ENCODE peak calls at places on chromosomes 11 and 22, in nine cellular contexts. H is spleen, U is K562, A is cardiac muscle cell, F is kidney epithelial cell, K is Caco-2, R is AG09319, S is esophagus squamous epithelium, D is A549. N is an unnamed sample.

GRCh38 chr11:70671611-70672010 is 273.3 kb downstream of the CTTN start:
- DNase-seq in H (no peak), U (no peak), A (no peak), F (no peak), K (no peak), R (no peak), S (no peak), D (no peak), N (no peak)

GRCh38 chr11:47406896-47407745 is 1.3 kb upstream of the SLC39A13 start:
- DNase-seq in H (no peak), U (peak; percentile 33), A (no peak), F (no peak), K (peak; percentile 40), R (no peak), S (no peak), D (no peak), N (no peak)

GRCh38 chr11:93921695-93922468 is 71.5 kb upstream of the VSTM5 start:
- DNase-seq in H (no peak), U (peak; percentile 65), A (peak; percentile 69), F (no peak), K (peak; percentile 71), R (peak; percentile 29), S (peak; percentile 4), D (peak; percentile 51), N (no peak)

GRCh38 chr22:49372530-49373288 is 455.0 kb downstream of the BRD1 start:
- DNase-seq in H (peak; percentile 69), U (peak; percentile 70), A (peak; percentile 24), F (no peak), K (no peak), R (no peak), S (no peak), D (peak; percentile 44), N (no peak)

GRCh38 chr22:48984639-48985038 is 843.0 kb downstream of the BRD1 start:
- DNase-seq in H (no peak), U (no peak), A (no peak), F (no peak), K (no peak), R (no peak), S (no peak), D (no peak), N (no peak)

GRCh38 chr11:121661796-121662508 is 209.2 kb upstream of the SORL1-AS1 start:
- DNase-seq in H (no peak), U (no peak), A (no peak), F (no peak), K (no peak), R (peak; percentile 74), S (no peak), D (no peak), N (no peak)

GRCh38 chr11:120756931-120757330 is 245.4 kb downstream of the GRIK4 start:
- DNase-seq in H (no peak), U (no peak), A (no peak), F (no peak), K (no peak), R (no peak), S (no peak), D (no peak), N (no peak)

GRCh38 chr22:46036558-46037408 is 59.8 kb upstream of the WNT7B start:
- DNase-seq in H (peak; percentile 86), U (peak; percentile 17), A (peak; percentile 39), F (no peak), K (peak; percentile 52), R (no peak), S (no peak), D (peak; percentile 69), N (no peak)

GRCh38 chr11:73308963-73309960 is 1.2 kb downstream of the ARHGEF17 start:
- DNase-seq in H (peak; percentile 91), U (peak; percentile 35), A (peak; percentile 96), F (peak; percentile 82), K (peak; percentile 94), R (peak; percentile 93), S (no peak), D (peak; percentile 88), N (no peak)

GRCh38 chr11:16096336-16096735 is 260.0 kb downstream of the SOX6 start:
- DNase-seq in H (no peak), U (no peak), A (no peak), F (no peak), K (no peak), R (no peak), S (no peak), D (no peak), N (no peak)

GRCh38 chr11:129018991-129019390 is 76.3 kb upstream of the TP53AIP1 start:
- DNase-seq in H (no peak), U (no peak), A (no peak), F (no peak), K (no peak), R (no peak), S (no peak), D (no peak), N (no peak)
- TF ChIP-seq CTCF in H (no peak), U (no peak), A (no peak), F (no peak), K (peak; percentile 29), R (no peak), S (no peak), D (no peak), N (no peak)

GRCh38 chr11:116842909-116843308 is 5.5 kb upstream of the APOA1 start:
- DNase-seq in H (peak; percentile 29), U (no peak), A (no peak), F (no peak), K (peak; percentile 95), R (no peak), S (no peak), D (peak; percentile 12), N (no peak)

GRCh38 chr11:116840746-116841296 is 3.4 kb upstream of the APOA1 start:
- DNase-seq in H (peak; percentile 39), U (peak; percentile 27), A (no peak), F (no peak), K (no peak), R (no peak), S (no peak), D (no peak), N (no peak)

GRCh38 chr11:116838321-116839084 is 1.1 kb upstream of the APOA1 start:
- DNase-seq in H (no peak), U (no peak), A (no peak), F (no peak), K (no peak), R (no peak), S (no peak), D (no peak), N (no peak)

GRCh38 chr11:116842117-116842516 is 4.7 kb upstream of the APOA1 start:
- DNase-seq in H (no peak), U (no peak), A (no peak), F (no peak), K (no peak), R (no peak), S (no peak), D (no peak), N (no peak)

DNA sequence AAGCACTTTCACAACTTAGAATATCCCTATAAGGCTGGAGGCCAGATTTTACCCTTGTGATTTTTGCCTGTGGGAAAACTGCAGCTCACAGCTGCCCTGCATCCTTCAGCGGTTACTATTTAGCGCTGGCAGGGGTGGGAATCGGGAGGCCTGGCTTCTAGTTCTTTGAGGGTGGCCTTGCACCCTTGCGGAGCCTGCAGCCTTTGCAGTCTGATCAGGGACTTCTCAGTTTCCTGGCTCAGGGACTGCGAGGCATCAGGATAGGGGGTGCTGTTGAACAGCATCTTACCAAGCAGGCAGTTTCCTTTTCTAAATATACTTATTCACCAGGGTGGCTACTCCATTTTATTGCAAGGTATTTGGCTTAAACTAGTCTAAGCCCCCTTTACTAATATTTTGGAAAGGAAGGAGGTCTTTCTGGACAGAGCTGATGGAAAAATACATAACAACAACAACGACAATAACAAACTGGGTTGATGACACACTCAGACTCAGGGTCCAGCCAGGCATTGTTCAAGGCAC is 2.9 kb upstream of the APOA1 start:
- DNase-seq in H (peak; percentile 52), U (peak; percentile 46), A (peak; percentile 36), F (no peak), K (no peak), R (no peak), S (no peak), D (no peak), N (no peak)
- TF ChIP-seq CTCF in H (no peak), U (peak; percentile 38), A (peak; percentile 53), F (no peak), K (peak; percentile 37), R (peak; percentile 14), S (no peak), D (no peak), N (no peak)

GRCh38 chr22:35470903-35471321 is 69.7 kb upstream of the RASD2 start:
- DNase-seq in H (no peak), U (no peak), A (no peak), F (no peak), K (peak; percentile 48), R (no peak), S (no peak), D (peak; percentile 52), N (no peak)
- TF ChIP-seq CTCF in H (no peak), U (no peak), A (no peak), F (no peak), K (no peak), R (no peak), S (no peak), D (no peak), N (no peak)

GRCh38 chr11:61120865-61121831 is 18.9 kb downstream of the CD5 start:
- DNase-seq in H (no peak), U (no peak), A (no peak), F (no peak), K (no peak), R (no peak), S (no peak), D (peak; percentile 26), N (no peak)

GRCh38 chr11:61121917-61122316 is 19.6 kb downstream of the CD5 start:
- DNase-seq in H (no peak), U (no peak), A (no peak), F (no peak), K (no peak), R (no peak), S (no peak), D (no peak), N (no peak)

GRCh38 chr11:61119571-61119970 is 17.3 kb downstream of the CD5 start:
- DNase-seq in H (no peak), U (no peak), A (no peak), F (no peak), K (no peak), R (no peak), S (no peak), D (no peak), N (no peak)

GRCh38 chr11:61119055-61119454 is 16.8 kb downstream of the CD5 start:
- DNase-seq in H (no peak), U (no peak), A (no peak), F (no peak), K (no peak), R (no peak), S (no peak), D (no peak), N (no peak)

DNA sequence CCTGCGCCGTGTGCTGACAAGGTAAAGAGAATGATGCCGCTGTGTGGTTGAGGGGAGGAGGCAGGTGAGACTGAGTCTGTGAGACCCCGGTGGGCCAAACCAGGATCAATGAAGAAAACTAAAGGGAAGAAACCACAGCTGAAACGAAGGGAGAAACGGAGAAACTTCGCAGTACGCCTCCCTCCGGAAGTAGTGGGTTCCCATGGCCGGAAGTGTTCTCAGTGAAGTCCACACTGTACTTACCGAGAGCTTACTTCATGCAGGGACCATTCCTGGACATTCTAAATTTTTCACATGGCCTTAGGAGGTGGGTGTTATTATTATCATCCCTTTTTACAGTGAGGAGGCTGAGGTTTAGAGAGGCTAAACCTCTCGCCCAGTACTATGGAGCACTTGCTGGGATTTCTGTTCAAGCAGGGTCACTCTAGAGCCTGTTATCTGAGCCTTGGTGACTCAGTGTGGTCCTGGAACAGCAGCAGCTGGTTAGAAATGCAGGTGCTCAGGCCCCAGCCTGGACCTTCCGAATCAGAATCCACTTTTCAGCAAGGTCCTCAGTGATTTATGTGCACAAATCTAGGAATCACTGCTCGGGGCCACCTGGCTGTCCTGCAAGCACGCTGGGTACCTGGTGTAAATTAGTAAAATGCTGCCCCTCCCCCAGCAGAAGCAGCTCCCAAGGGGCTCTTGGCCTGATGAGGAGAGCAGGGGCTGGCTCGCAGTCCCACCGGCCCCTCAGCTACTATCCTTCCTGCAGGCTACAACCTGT is 18.0 kb downstream of the CD5 start:
- DNase-seq in H (no peak), U (no peak), A (no peak), F (no peak), K (no peak), R (no peak), S (no peak), D (no peak), N (no peak)
- TF ChIP-seq CTCF in H (no peak), U (no peak), A (no peak), F (no peak), K (no peak), R (no peak), S (no peak), D (no peak), N (no peak)